ENCODE peak calls at places on chromosomes 6 and 20, in seven cellular contexts. M is tibial artery, F is IMR-90, C is esophagus squamous epithelium, L is upper lobe of right lung, I is kidney epithelial cell, J is heart right ventricle. G is an unnamed sample.

GRCh38 chr6:7580537-7580926 is 9.5 kb upstream of the SNRNP48 start:
- DNase-seq in M (no peak), F (no peak), C (no peak), L (no peak), I (no peak), J (no peak), G (no peak)

GRCh38 chr20:2302369-2302768 is 6.6 kb downstream of the TGM3 start:
- DNase-seq in M (no peak), F (no peak), C (no peak), L (no peak), I (no peak), J (no peak), G (no peak)

GRCh38 chr20:17612287-17612974 is 42.6 kb downstream of the DSTN start:
- DNase-seq in M (peak; percentile 93), F (peak; percentile 50), C (no peak), L (peak; percentile 69), I (no peak), J (no peak), G (peak; percentile 60)

GRCh38 chr6:33298773-33299236 is at the start of gene RGL2:
- DNase-seq in M (peak; percentile 95), F (peak; percentile 33), C (no peak), L (peak; percentile 95), I (no peak), J (peak; percentile 94), G (no peak)

GRCh38 chr20:21357851-21358250 is 39.5 kb downstream of the NKX2-4 start:
- DNase-seq in M (no peak), F (peak; percentile 12), C (no peak), L (no peak), I (no peak), J (no peak), G (no peak)

GRCh38 chr20:31632503-31633338 is 5.0 kb upstream of the COX4I2 start:
- DNase-seq in M (no peak), F (no peak), C (no peak), L (no peak), I (no peak), J (no peak), G (no peak)

GRCh38 chr20:50967621-50968020 is 9.0 kb downstream of the MOCS3 start:
- DNase-seq in M (no peak), F (no peak), C (no peak), L (no peak), I (peak; percentile 84), J (no peak), G (no peak)

GRCh38 chr6:21750479-21751018 is 157.0 kb downstream of the SOX4 start:
- DNase-seq in M (no peak), F (no peak), C (no peak), L (no peak), I (no peak), J (no peak), G (no peak)

GRCh38 chr6:149166324-149166723 is 151.2 kb upstream of the TAB2 start:
- DNase-seq in M (no peak), F (no peak), C (no peak), L (no peak), I (peak; percentile 2), J (no peak), G (no peak)

GRCh38 chr6:157666721-157667120 is 156.3 kb upstream of the SNX9 start:
- DNase-seq in M (no peak), F (no peak), C (no peak), L (no peak), I (no peak), J (no peak), G (no peak)

GRCh38 chr6:165536911-165537310 is 126.1 kb downstream of the PDE10A start:
- DNase-seq in M (no peak), F (no peak), C (no peak), L (no peak), I (no peak), J (no peak), G (no peak)

GRCh38 chr6:5469101-5469846 is 208.0 kb downstream of the FARS2 start:
- DNase-seq in M (no peak), F (no peak), C (no peak), L (no peak), I (no peak), J (no peak), G (no peak)

GRCh38 chr6:122426597-122426996 is 27.1 kb downstream of the HSF2 start:
- DNase-seq in M (no peak), F (peak; percentile 8), C (no peak), L (no peak), I (no peak), J (no peak), G (no peak)

GRCh38 chr6:84432616-84433015 is 205.2 kb upstream of the CEP162 start:
- DNase-seq in M (no peak), F (no peak), C (no peak), L (no peak), I (no peak), J (no peak), G (peak; percentile 9)

GRCh38 chr6:81939774-81940165 is 187.3 kb upstream of the TENT5A start:
- DNase-seq in M (no peak), F (peak; percentile 21), C (no peak), L (no peak), I (no peak), J (no peak), G (no peak)

GRCh38 chr6:135901776-135902524 is 50.4 kb downstream of the PDE7B start:
- DNase-seq in M (peak; percentile 75), F (peak; percentile 96), C (no peak), L (no peak), I (no peak), J (peak; percentile 78), G (no peak)

GRCh38 chr6:134093007-134093573 is 40.7 kb upstream of the SLC2A12 start:
- DNase-seq in M (no peak), F (no peak), C (no peak), L (no peak), I (no peak), J (no peak), G (no peak)
- TF ChIP-seq CTCF in M (no peak), F (no peak), C (no peak), L (no peak), I (no peak), J (no peak), G (no peak)

GRCh38 chr20:41769650-41770049 is 151.5 kb upstream of the CHD6 start:
- DNase-seq in M (no peak), F (no peak), C (no peak), L (no peak), I (no peak), J (no peak), G (no peak)

GRCh38 chr20:41770427-41770826 is 152.2 kb upstream of the CHD6 start:
- DNase-seq in M (no peak), F (no peak), C (no peak), L (no peak), I (no peak), J (no peak), G (no peak)

GRCh38 chr20:41776450-41776849 is 158.3 kb upstream of the CHD6 start:
- DNase-seq in M (no peak), F (no peak), C (no peak), L (no peak), I (no peak), J (no peak), G (no peak)

GRCh38 chr20:41774291-41774690 is 156.1 kb upstream of the CHD6 start:
- DNase-seq in M (no peak), F (no peak), C (no peak), L (no peak), I (no peak), J (no peak), G (no peak)
- H3K4me3 ChIP-seq in M (no peak overlapping the region), F (no peak overlapping the region), C (no peak overlapping the region), L (no peak overlapping the region), I (no peak overlapping the region), J (no peak overlapping the region), G (no peak overlapping the region)

GRCh38 chr20:53895385-53895755 is 175.0 kb downstream of the BCAS1 start:
- DNase-seq in M (no peak), F (no peak), C (no peak), L (no peak), I (no peak), J (no peak), G (no peak)
- TF ChIP-seq CTCF in M (no peak), F (no peak), C (no peak), L (no peak), I (no peak), J (no peak), G (no peak)

DNA sequence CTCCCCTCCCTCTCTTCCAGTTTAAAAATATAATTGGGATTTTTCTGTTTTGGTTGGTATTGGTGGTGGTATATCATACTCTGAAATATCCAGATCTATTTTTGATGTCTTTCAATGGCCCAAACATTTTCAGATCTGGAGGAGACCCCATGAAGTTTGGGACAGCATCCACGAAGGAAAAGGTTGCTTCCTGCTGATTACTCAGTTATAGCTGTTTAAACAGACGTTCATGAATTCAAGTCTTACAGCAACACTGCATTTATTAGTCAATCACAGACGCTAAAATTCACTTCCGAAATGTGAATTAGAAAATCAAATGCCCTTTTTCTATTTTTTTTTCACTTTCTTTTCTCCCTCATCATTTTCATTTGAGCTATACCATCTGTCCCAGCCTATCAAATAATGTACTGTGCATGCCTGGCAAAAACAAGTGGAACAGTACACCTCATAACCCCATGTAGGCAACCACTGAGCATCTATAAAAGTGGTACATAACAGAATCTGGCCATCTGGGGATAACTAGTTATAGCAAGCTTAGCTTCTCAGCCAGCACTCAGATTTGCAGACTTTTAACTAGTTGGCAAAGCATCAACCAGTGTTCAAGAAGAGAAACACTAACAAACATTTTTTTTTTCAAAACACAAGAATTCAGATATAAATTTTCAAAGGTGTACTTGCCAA is 124.5 kb downstream of the HIVEP2 start:
- DNase-seq in M (no peak), F (no peak), C (no peak), L (no peak), I (no peak), J (no peak), G (no peak)
- H3K4me3 ChIP-seq in M (peak overlapping the region; percentile 38), F (no peak overlapping the region), C (peak overlapping the region; percentile 14), L (peak overlapping the region; percentile 43), I (peak overlapping the region; percentile 31), J (peak overlapping the region; percentile 49), G (peak overlapping the region; percentile 24)

GRCh38 chr20:36313936-36314335 is 7.8 kb downstream of the DLGAP4 start:
- DNase-seq in M (peak; percentile 25), F (no peak), C (no peak), L (peak; percentile 48), I (no peak), J (no peak), G (no peak)
- TF ChIP-seq CTCF in M (no peak), F (no peak), C (no peak), L (no peak), I (no peak), J (no peak), G (no peak)

DNA sequence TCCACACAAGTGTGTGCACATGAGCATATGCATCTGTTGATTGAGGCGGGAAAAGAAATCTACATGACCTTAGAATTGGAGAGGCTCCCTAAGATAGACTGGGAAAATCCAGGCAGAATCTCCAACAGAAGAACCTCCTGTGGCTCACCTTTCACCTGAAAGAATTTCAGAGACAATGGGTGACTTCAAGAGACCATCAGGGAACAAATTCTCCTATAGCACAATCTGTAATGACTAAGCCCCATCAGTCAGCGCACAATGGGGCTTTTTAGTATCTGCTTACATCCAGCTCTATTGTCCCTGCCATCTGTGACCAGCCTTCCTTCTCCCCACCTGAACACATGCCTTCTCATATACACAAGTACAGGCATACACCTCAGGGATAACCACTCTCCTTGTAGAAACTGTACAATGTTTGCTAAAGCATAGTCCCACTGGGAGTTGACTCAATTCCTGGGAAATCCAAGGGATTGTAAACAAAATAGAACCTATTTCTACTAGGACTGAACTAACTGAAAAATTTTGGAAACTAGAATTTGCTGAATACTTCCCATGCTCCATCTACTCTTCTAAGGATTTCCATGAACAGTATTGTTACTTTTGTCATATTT is 150.8 kb upstream of the STXBP5 start:
- DNase-seq in M (no peak), F (no peak), C (no peak), L (no peak), I (no peak), J (no peak), G (no peak)
- H3K4me3 ChIP-seq in M (no peak overlapping the region), F (no peak overlapping the region), C (no peak overlapping the region), L (no peak overlapping the region), I (no peak overlapping the region), J (no peak overlapping the region), G (no peak overlapping the region)

GRCh38 chr6:35195120-35195780 is 18.5 kb upstream of the SCUBE3 start:
- DNase-seq in M (no peak), F (no peak), C (no peak), L (no peak), I (no peak), J (no peak), G (no peak)
- TF ChIP-seq CTCF in M (no peak), F (no peak), C (no peak), L (no peak), I (no peak), J (no peak), G (no peak)